ENCODE peak calls at places on chromosomes 11 and 22, in seven cellular contexts. S is activated naive CD4-positive, alpha-beta T cell treated with Interleukin-2 at 50 U/mL for 16 hours; X is stimulated activated CD4-positive, alpha-beta T cell treated with anti-CD3 and anti-CD28 coated beads, Interleukin-2, amount 100 ng/mL, for 48 hours; O is GM04503; V is astrocyte of the hippocampus; R is pancreas; P is NCI-H1105. C is an unnamed sample.

GRCh38 chr11:2559527-2560311 is 114.9 kb downstream of the KCNQ1 start:
- DNase-seq in S (no peak), X (no peak), O (no peak), V (no peak), R (peak), P (no peak), C (no peak)

GRCh38 chr11:15670520-15671070 is 555.9 kb downstream of the INSC start:
- DNase-seq in S (no peak), X (no peak), O (no peak), V (no peak), R (no peak), P (no peak), C (no peak)

GRCh38 chr22:40289991-40290459 is 56.3 kb upstream of the ADSL start:
- DNase-seq in S (peak), X (peak), O (no peak), V (no peak), R (no peak), P (no peak), C (no peak)

GRCh38 chr22:18095101-18095805 is 15.4 kb upstream of the TUBA8 start:
- DNase-seq in S (no peak), X (no peak), O (no peak), V (no peak), R (no peak), P (no peak), C (no peak)

GRCh38 chr22:19955241-19956128 is 13.9 kb upstream of the TXNRD2 start:
- DNase-seq in S (no peak), X (no peak), O (no peak), V (no peak), R (peak), P (no peak), C (no peak)

GRCh38 chr11:66459138-66459778 is 7.4 kb upstream of the PELI3 start:
- DNase-seq in S (no peak), X (no peak), O (no peak), V (no peak), R (no peak), P (no peak), C (no peak)

GRCh38 chr11:15034687-15035267 is 38.6 kb upstream of the CALCB start:
- DNase-seq in S (no peak), X (no peak), O (no peak), V (no peak), R (no peak), P (no peak), C (no peak)

GRCh38 chr11:27720277-27720830 is 20.1 kb upstream of the BDNF start:
- DNase-seq in S (no peak), X (no peak), O (no peak), V (peak), R (no peak), P (peak), C (no peak)

GRCh38 chr11:66887531-66887930 is 30.7 kb downstream of the LRFN4 start:
- DNase-seq in S (no peak), X (no peak), O (no peak), V (no peak), R (peak), P (no peak), C (no peak)

GRCh38 chr11:77155556-77156130 is 27.6 kb downstream of the MYO7A start:
- DNase-seq in S (no peak), X (no peak), O (no peak), V (no peak), R (peak), P (no peak), C (no peak)

GRCh38 chr11:128550261-128550821 is 37.0 kb downstream of the ETS1 start:
- DNase-seq in S (no peak), X (no peak), O (no peak), V (no peak), R (no peak), P (no peak), C (no peak)

GRCh38 chr11:122137081-122137793 is 21.2 kb upstream of the BLID start:
- DNase-seq in S (no peak), X (no peak), O (peak), V (peak), R (no peak), P (no peak), C (peak)

GRCh38 chr11:59767212-59767611 is 12.0 kb downstream of the STX3 start:
- DNase-seq in S (no peak), X (no peak), O (no peak), V (no peak), R (no peak), P (no peak), C (no peak)

GRCh38 chr11:117052196-117053149 is 45.8 kb downstream of the SIK3 start:
- DNase-seq in S (no peak), X (no peak), O (no peak), V (no peak), R (no peak), P (no peak), C (no peak)

GRCh38 chr11:110177057-110177397 is 83.8 kb downstream of the ZC3H12C start:
- DNase-seq in S (no peak), X (no peak), O (no peak), V (no peak), R (no peak), P (no peak), C (no peak)

GRCh38 chr22:19853058-19853878 is 1.4 kb downstream of the GNB1L start:
- DNase-seq in S (no peak), X (no peak), O (no peak), V (no peak), R (peak), P (no peak), C (no peak)

GRCh38 chr11:68214173-68215086 is 1.3 kb upstream of the KMT5B start:
- DNase-seq in S (no peak), X (no peak), O (no peak), V (no peak), R (peak), P (no peak), C (no peak)

GRCh38 chr11:12526789-12527188 is 147.4 kb upstream of the TEAD1 start:
- DNase-seq in S (no peak), X (no peak), O (no peak), V (peak), R (no peak), P (no peak), C (peak)

GRCh38 chr11:111459506-111460270 is 52.5 kb downstream of the BTG4 start:
- DNase-seq in S (no peak), X (no peak), O (no peak), V (no peak), R (no peak), P (no peak), C (no peak)

GRCh38 chr11:68806931-68807844 is 34.5 kb downstream of the CPT1A start:
- DNase-seq in S (no peak), X (no peak), O (peak), V (peak), R (no peak), P (no peak), C (no peak)

GRCh38 chr11:69359735-69360470 is 65.9 kb downstream of the MYEOV start:
- DNase-seq in S (no peak), X (no peak), O (no peak), V (no peak), R (no peak), P (no peak), C (no peak)

GRCh38 chr11:7513210-7514098 is at the start of gene PPFIBP2:
- DNase-seq in S (peak), X (peak), O (peak), V (peak), R (peak), P (peak), C (peak)

GRCh38 chr22:39727541-39727940 is 157.0 kb downstream of the CACNA1I start:
- DNase-seq in S (no peak), X (no peak), O (no peak), V (peak), R (no peak), P (no peak), C (no peak)

GRCh38 chr11:106156290-106156937 is 79.0 kb downstream of the AASDHPPT start:
- DNase-seq in S (no peak), X (no peak), O (peak), V (peak), R (no peak), P (no peak), C (peak)

GRCh38 chr11:60771879-60772525 is 13.1 kb upstream of the MS4A10 start:
- DNase-seq in S (no peak), X (no peak), O (no peak), V (no peak), R (no peak), P (no peak), C (no peak)

GRCh38 chr22:30923168-30923900 is 45.2 kb downstream of the MORC2 start:
- DNase-seq in S (no peak), X (no peak), O (no peak), V (no peak), R (no peak), P (no peak), C (no peak)

GRCh38 chr22:43850529-43850928 is 11.8 kb downstream of the SULT4A1 start:
- DNase-seq in S (no peak), X (no peak), O (no peak), V (no peak), R (no peak), P (no peak), C (no peak)

GRCh38 chr22:48968201-48968959 is 859.3 kb downstream of the BRD1 start:
- DNase-seq in S (no peak), X (no peak), O (no peak), V (no peak), R (peak), P (peak), C (no peak)

GRCh38 chr11:112279901-112280267 is 19.2 kb upstream of the PLET1 start:
- DNase-seq in S (peak), X (peak), O (no peak), V (peak), R (peak), P (peak), C (no peak)

GRCh38 chr22:35008213-35008612 is 57.7 kb upstream of the ISX start:
- DNase-seq in S (no peak), X (no peak), O (no peak), V (no peak), R (no peak), P (no peak), C (no peak)

GRCh38 chr11:59199546-59200420 is 12.9 kb downstream of the MPEG1 start:
- DNase-seq in S (peak), X (no peak), O (no peak), V (no peak), R (no peak), P (no peak), C (no peak)

GRCh38 chr11:81470446-81470845 is 1263.2 kb downstream of the FAM181B start:
- DNase-seq in S (no peak), X (no peak), O (no peak), V (no peak), R (peak), P (peak), C (no peak)

GRCh38 chr22:45065726-45066125 is 55.9 kb upstream of the PHF21B start:
- DNase-seq in S (no peak), X (no peak), O (no peak), V (no peak), R (no peak), P (no peak), C (no peak)

GRCh38 chr11:44870142-44870541 is 80.5 kb downstream of the TP53I11 start:
- DNase-seq in S (no peak), X (no peak), O (no peak), V (no peak), R (no peak), P (no peak), C (no peak)